ENCODE peak calls at places on chromosomes 11 and 22, in six cellular contexts. One of them, this sample, is unnamed.

GRCh38 chr22:25680049-25680448 is 61.9 kb upstream of the MYO18B start:
- DNase-seq in endothelial cell: no peak
- DNase-seq in GM20000: no peak
- DNase-seq in SW480: no peak
- DNase-seq in CD4-positive, alpha-beta memory T cell: no peak
- DNase-seq in left colon: no peak
- DNase-seq in this sample: no peak

GRCh38 chr11:133996671-133997070 is 39.9 kb upstream of the IGSF9B start:
- DNase-seq in endothelial cell: no peak
- DNase-seq in GM20000: no peak
- DNase-seq in SW480: no peak
- DNase-seq in CD4-positive, alpha-beta memory T cell: no peak
- DNase-seq in left colon: no peak
- DNase-seq in this sample: no peak

GRCh38 chr11:125925247-125925740 is 20.6 kb upstream of the VSIG10L2 start:
- DNase-seq in endothelial cell: no peak
- DNase-seq in GM20000: no peak
- DNase-seq in SW480: no peak
- DNase-seq in CD4-positive, alpha-beta memory T cell: no peak
- DNase-seq in left colon: peak
- DNase-seq in this sample: no peak

GRCh38 chr11:75082601-75083216 is 14.0 kb downstream of the OR2AT4 start:
- DNase-seq in endothelial cell: no peak
- DNase-seq in GM20000: no peak
- DNase-seq in SW480: no peak
- DNase-seq in CD4-positive, alpha-beta memory T cell: no peak
- DNase-seq in left colon: no peak
- DNase-seq in this sample: no peak

GRCh38 chr11:7910389-7910788 is 20.7 kb downstream of the OR10A6 start:
- DNase-seq in endothelial cell: no peak
- DNase-seq in GM20000: no peak
- DNase-seq in SW480: no peak
- DNase-seq in CD4-positive, alpha-beta memory T cell: no peak
- DNase-seq in left colon: no peak
- DNase-seq in this sample: no peak

GRCh38 chr11:130202818-130203671 is 43.5 kb downstream of the ST14 start:
- DNase-seq in endothelial cell: no peak
- DNase-seq in GM20000: peak
- DNase-seq in SW480: no peak
- DNase-seq in CD4-positive, alpha-beta memory T cell: no peak
- DNase-seq in left colon: peak
- DNase-seq in this sample: no peak

GRCh38 chr11:31445621-31446020 is 63.8 kb downstream of the IMMP1L start:
- DNase-seq in endothelial cell: no peak
- DNase-seq in GM20000: no peak
- DNase-seq in SW480: no peak
- DNase-seq in CD4-positive, alpha-beta memory T cell: no peak
- DNase-seq in left colon: no peak
- DNase-seq in this sample: no peak

GRCh38 chr22:23255506-23255905 is 75.2 kb downstream of the BCR start:
- DNase-seq in endothelial cell: no peak
- DNase-seq in GM20000: no peak
- DNase-seq in SW480: no peak
- DNase-seq in CD4-positive, alpha-beta memory T cell: no peak
- DNase-seq in left colon: no peak
- DNase-seq in this sample: no peak

GRCh38 chr11:59187587-59187986 is 15.7 kb downstream of the DTX4 start:
- DNase-seq in endothelial cell: no peak
- DNase-seq in GM20000: no peak
- DNase-seq in SW480: no peak
- DNase-seq in CD4-positive, alpha-beta memory T cell: no peak
- DNase-seq in left colon: peak
- DNase-seq in this sample: no peak

GRCh38 chr11:12234216-12234615 is 123.8 kb downstream of the MICAL2 start:
- DNase-seq in endothelial cell: no peak
- DNase-seq in GM20000: no peak
- DNase-seq in SW480: no peak
- DNase-seq in CD4-positive, alpha-beta memory T cell: no peak
- DNase-seq in left colon: no peak
- DNase-seq in this sample: no peak

This sample was measured in CD4-positive, alpha-beta T cell.